ENCODE peak calls at places on chromosomes 7 and 10, in five cellular contexts. G is H1, Y is WTC11, A is HepG2, W is GM12878. X is an unnamed sample.

GRCh38 chr7:64574481-64575159 is 11.7 kb upstream of the ZNF680 start:
- DNase-seq in G (peak; percentile 50), Y (peak; percentile 40), A (no peak), W (no peak), X (no peak)

GRCh38 chr7:7183061-7183832 is 903 bp downstream of the C1GALT1 start:
- DNase-seq in G (no peak), A (no peak), W (no peak), Y (peak; percentile 56), X (peak; percentile 57)

GRCh38 chr10:3886666-3887251 is 101.8 kb upstream of the KLF6 start:
- DNase-seq in A (peak; percentile 90), Y (no peak), W (no peak), G (no peak), X (no peak)

GRCh38 chr10:22253578-22253882 is 35.7 kb upstream of the EBLN1 start:
- DNase-seq in W (no peak), G (no peak), Y (peak; percentile 43), A (no peak), X (no peak)

GRCh38 chr10:6300106-6300783 is 97.5 kb downstream of the PFKFB3 start:
- DNase-seq in A (no peak), G (no peak), W (peak; percentile 97), Y (no peak), X (no peak)

GRCh38 chr10:43108951-43109350 is 29.3 kb upstream of the CSGALNACT2 start:
- DNase-seq in Y (no peak), A (no peak), W (no peak), G (no peak), X (no peak)

GRCh38 chr10:132360766-132361447 is 28.9 kb downstream of the LRRC27 start:
- DNase-seq in G (peak; percentile 89), A (no peak), W (no peak), Y (peak; percentile 78), X (peak; percentile 54)

GRCh38 chr10:120600871-120601644 is 144.0 kb downstream of the PLPP4 start:
- DNase-seq in W (no peak), Y (peak; percentile 67), G (peak; percentile 63), A (no peak), X (peak; percentile 14)

GRCh38 chr7:127438836-127439235 is 46.3 kb upstream of the ZNF800 start:
- DNase-seq in G (no peak), A (no peak), W (no peak), Y (no peak), X (no peak)

GRCh38 chr10:75956624-75957023 is 525.2 kb downstream of the LRMDA start:
- DNase-seq in W (no peak), A (no peak), G (no peak), Y (no peak), X (no peak)

GRCh38 chr10:4068255-4069028 is 283.4 kb upstream of the KLF6 start:
- DNase-seq in Y (no peak), W (no peak), A (no peak), G (no peak), X (no peak)

GRCh38 chr7:4645241-4645640 is 36.9 kb upstream of the FOXK1 start:
- DNase-seq in Y (no peak), A (no peak), W (no peak), G (no peak), X (no peak)

GRCh38 chr7:132614428-132615076 is 38.3 kb upstream of the PLXNA4 start:
- DNase-seq in W (no peak), A (no peak), G (no peak), Y (peak; percentile 66), X (peak; percentile 7)

GRCh38 chr10:101014230-101014884 is 14.7 kb downstream of the LZTS2 start:
- DNase-seq in A (no peak), W (no peak), Y (peak; percentile 91), G (peak; percentile 99), X (peak; percentile 73)

GRCh38 chr10:129898701-129899563 is 65.1 kb downstream of the EBF3 start:
- DNase-seq in G (no peak), Y (no peak), W (no peak), A (no peak), X (no peak)

GRCh38 chr7:106116162-106116704 is 4.1 kb upstream of the SYPL1 start:
- DNase-seq in A (no peak), G (no peak), Y (no peak), W (no peak), X (no peak)

GRCh38 chr10:79322616-79323566 is 24.4 kb upstream of the PPIF start:
- DNase-seq in Y (no peak), W (peak; percentile 46), G (no peak), A (no peak), X (no peak)

GRCh38 chr7:81685263-81685868 is 84.5 kb downstream of the HGF start:
- DNase-seq in Y (no peak), W (no peak), G (no peak), A (no peak), X (no peak)

GRCh38 chr10:121240011-121240410 is 358.2 kb downstream of the FGFR2 start:
- DNase-seq in A (no peak), G (no peak), W (no peak), Y (no peak), X (no peak)

GRCh38 chr7:22338875-22339274 is 18.1 kb downstream of the RAPGEF5 start:
- DNase-seq in A (no peak), Y (no peak), G (no peak), W (no peak), X (no peak)

DNA sequence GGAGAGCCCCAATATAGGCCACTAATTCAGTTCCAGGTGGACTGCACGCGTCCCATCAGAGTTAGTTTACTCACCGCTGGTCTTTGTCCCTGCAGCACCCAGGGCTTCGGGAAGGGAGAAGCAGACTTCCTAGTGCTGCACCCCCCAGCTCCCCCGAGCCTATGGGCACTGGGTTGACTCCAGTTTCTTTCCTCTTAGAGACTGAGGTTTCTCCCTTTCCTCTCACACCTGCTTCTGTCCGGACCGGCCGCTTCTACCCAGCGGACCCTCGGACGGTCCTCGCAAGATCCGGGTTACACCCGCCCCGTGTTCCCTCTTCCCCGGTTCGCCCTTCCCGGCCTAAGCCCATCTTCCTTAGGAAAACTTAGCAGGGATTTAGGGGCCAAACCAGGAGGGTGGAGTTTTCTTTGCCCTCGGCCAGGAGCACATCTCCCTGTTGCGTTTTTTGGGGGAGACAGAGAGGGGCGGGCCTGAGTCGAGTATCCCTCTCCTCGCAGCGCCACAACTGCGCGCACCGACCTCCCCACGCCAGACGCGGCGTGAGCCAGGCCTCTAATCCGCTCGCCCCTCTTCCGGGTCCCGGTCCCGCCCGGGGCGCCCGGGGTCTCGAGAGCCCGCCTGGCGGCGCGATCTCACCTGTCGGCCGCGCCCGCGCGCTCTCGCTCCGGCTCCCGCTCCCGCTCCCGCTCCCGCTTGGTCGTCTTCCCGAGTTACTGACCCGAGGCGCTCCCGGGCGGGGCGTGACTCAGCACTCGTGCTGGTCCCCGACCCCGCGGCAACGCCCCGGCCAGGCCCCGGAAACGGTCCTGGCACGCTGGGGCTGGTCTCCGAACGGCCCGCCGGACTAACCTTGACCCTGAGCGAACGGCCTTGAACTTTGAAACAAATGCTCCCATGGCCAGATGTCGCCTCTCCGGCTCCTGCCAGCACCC is at the start of gene AIFM2:
- DNase-seq in Y (peak; percentile 81), G (peak; percentile 85), A (peak; percentile 80), W (no peak), X (peak; percentile 87)
- TF ChIP-seq ATF2 in Y (no peak), G (no peak), A (peak; percentile 32), W (no peak), X (no peak)

GRCh38 chr7:111525100-111525499 is 37.2 kb downstream of the IMMP2L start:
- DNase-seq in W (no peak), Y (no peak), A (no peak), G (no peak), X (no peak)
- TF ChIP-seq ATF2 in W (no peak), Y (no peak), A (no peak), G (no peak), X (no peak)

GRCh38 chr10:74418285-74418872 is 267.4 kb downstream of the ADK start:
- DNase-seq in Y (no peak), A (no peak), G (no peak), W (no peak), X (peak; percentile 42)
- TF ChIP-seq ATF2 in Y (no peak), A (no peak), G (no peak), W (no peak), X (no peak)

DNA sequence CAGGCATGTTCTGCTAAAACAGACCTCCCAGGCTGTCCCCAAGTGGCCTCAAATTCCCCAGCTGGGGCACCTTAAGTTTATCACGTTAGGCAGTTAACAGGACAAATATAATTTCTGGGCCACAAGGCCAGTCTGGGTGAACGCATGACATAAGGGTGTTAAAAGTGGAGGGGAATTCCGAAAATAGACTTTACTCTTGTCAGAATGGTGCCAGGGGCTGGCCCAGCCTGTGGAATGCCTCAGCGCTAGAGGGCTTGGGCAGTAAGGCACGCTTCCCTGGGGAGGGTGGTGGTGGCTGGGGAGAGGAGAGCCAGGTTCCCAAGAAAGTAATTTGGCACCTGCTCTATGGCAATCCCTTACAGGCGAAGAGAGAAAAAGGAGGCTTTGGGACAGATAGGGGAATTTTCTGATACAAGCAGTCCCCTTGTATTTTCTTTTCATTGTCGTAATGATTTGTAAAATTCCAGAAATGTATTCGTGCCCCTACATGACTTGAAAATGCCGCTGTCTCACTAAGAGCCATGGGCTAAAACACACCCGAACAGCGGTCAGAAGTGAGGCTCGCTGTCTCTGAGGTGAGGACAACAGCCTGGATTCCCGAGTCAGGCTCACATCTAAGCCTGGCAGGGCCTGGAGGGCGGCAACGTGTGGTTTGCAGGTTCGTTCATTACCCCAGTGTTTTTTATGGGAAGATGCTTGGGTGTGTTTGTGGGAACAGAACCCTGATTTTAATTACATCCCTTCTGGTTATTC is 463.2 kb upstream of the GALNT17 start:
- DNase-seq in W (peak; percentile 43), Y (no peak), G (no peak), A (no peak), X (no peak)
- TF ChIP-seq ATF2 in W (no peak), Y (no peak), G (no peak), A (no peak), X (no peak)

GRCh38 chr7:50633414-50633710 is 68.2 kb upstream of the DDC start:
- DNase-seq in Y (no peak), A (no peak), W (no peak), G (no peak), X (no peak)
- TF ChIP-seq ATF2 in Y (no peak), A (no peak), W (no peak), G (no peak), X (no peak)

DNA sequence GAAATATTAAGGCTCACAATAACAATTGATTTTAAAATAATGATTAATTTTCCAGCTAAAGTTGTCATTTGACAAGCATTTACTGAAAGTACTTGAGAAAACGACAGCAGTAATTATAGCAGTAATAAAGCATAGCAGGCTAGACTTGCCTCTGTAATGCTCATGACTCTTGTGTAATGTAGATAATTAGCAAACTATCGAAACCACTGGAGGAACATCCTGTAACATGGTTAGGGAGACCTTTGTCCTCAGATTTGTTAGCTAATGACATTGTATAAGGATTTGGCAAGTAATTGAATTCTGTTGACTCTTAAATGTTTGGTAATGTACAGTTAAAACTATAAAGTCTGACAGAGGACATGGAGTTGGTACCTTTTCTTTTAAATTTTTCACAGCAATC is 24.8 kb downstream of the ARL4A start:
- DNase-seq in W (no peak), A (peak; percentile 69), G (no peak), Y (no peak), X (no peak)
- TF ChIP-seq ATF2 in W (no peak), A (no peak), G (no peak), Y (no peak), X (no peak)

DNA sequence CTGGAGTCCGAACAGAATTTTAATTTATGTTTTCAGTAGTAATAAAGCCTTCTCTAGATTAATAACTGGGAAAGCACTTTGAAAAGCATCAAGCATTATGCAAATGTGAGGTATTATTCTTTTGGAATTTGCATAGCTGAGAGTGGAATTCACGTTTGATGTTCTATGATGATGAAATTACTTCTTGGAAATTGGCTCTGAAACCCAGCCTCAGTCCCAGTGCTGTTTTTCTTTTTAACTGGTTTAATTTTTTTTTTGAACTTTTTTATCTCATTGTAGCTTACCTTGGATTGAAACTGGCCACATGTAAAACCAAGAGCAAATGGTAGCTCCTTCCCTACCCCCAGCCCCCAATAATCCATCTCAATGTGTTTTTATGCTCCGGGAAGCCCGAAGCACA is 1.2 kb downstream of the TBXAS1 start:
- DNase-seq in W (no peak), G (no peak), A (no peak), Y (no peak), X (no peak)
- TF ChIP-seq ATF2 in W (no peak), G (no peak), A (no peak), Y (no peak), X (no peak)